ENCODE peak calls at places on chromosome 18, in four cellular contexts. B is H1, Z is GM12878, G is K562. A is an unnamed sample.

GRCh38 chr18:39959839-39960238 is 1995.2 kb upstream of the PIK3C3 start:
- DNase-seq in Z (no peak), B (no peak), G (no peak), A (no peak)

GRCh38 chr18:8996771-8997432 is 105.6 kb upstream of the NDUFV2 start:
- DNase-seq in Z (no peak), B (no peak), G (no peak), A (no peak)

GRCh38 chr18:63363951-63364350 is 3.1 kb downstream of the KDSR start:
- DNase-seq in G (no peak), B (no peak), Z (no peak), A (no peak)

GRCh38 chr18:73614812-73615211 is 532.8 kb downstream of the FBXO15 start:
- DNase-seq in Z (no peak), G (no peak), B (no peak), A (no peak)

GRCh38 chr18:35590935-35591334 is 9.4 kb downstream of the GALNT1 start:
- DNase-seq in Z (no peak), G (no peak), B (no peak), A (no peak)

GRCh38 chr18:69567813-69568488 is 167.3 kb downstream of the DOK6 start:
- DNase-seq in G (no peak), Z (no peak), B (no peak), A (no peak)

GRCh38 chr18:3889803-3890202 is 439.8 kb downstream of the TGIF1 start:
- DNase-seq in G (no peak), B (no peak), Z (no peak), A (no peak)

GRCh38 chr18:66603941-66604627 is at the start of gene CDH19:
- DNase-seq in B (no peak), Z (no peak), G (no peak), A (no peak)

GRCh38 chr18:21894619-21895367 is 154.2 kb downstream of the MIB1 start:
- DNase-seq in Z (no peak), B (no peak), G (no peak), A (no peak)

GRCh38 chr18:13623348-13623747 is 103.0 kb downstream of the FAM210A start:
- DNase-seq in Z (no peak), B (no peak), G (no peak), A (no peak)

GRCh38 chr18:74194691-74195090 is 46.4 kb downstream of the TIMM21 start:
- DNase-seq in G (no peak), B (no peak), Z (no peak), A (no peak)

GRCh38 chr18:12886498-12887126 is 2.6 kb upstream of the PTPN2 start:
- DNase-seq in B (no peak), G (no peak), Z (no peak), A (no peak)

GRCh38 chr18:37538526-37539205 is 26.9 kb downstream of the CELF4 start:
- DNase-seq in G (no peak), Z (no peak), B (no peak), A (no peak)

GRCh38 chr18:62030091-62030985 is 137.5 kb upstream of the RNF152 start:
- DNase-seq in Z (no peak), G (no peak), B (no peak), A (no peak)

GRCh38 chr18:24031916-24032315 is 17.4 kb downstream of the TTC39C start:
- DNase-seq in B (no peak), Z (no peak), G (no peak), A (no peak)

GRCh38 chr18:68721681-68722583 is 7.0 kb upstream of the TMX3 start:
- DNase-seq in Z (peak), G (no peak), B (no peak), A (no peak)

GRCh38 chr18:74724186-74724585 is 126.5 kb downstream of the ZNF407 start:
- DNase-seq in G (no peak), B (no peak), Z (no peak), A (no peak)

GRCh38 chr18:34754300-34754699 is 44.2 kb downstream of the DTNA start:
- DNase-seq in Z (no peak), G (no peak), B (no peak), A (no peak)

GRCh38 chr18:68428026-68428425 is 286.9 kb downstream of the TMX3 start:
- DNase-seq in G (no peak), Z (no peak), B (no peak), A (no peak)

GRCh38 chr18:76464281-76465259 is 30.5 kb downstream of the ZNF516 start:
- DNase-seq in G (no peak), B (no peak), Z (no peak), A (no peak)

GRCh38 chr18:64785686-64786085 is 636.8 kb upstream of the LINC00305 start:
- DNase-seq in G (no peak), Z (no peak), B (no peak), A (no peak)

GRCh38 chr18:23912356-23912755 is 102.2 kb upstream of the TTC39C start:
- DNase-seq in Z (no peak), G (no peak), B (no peak), A (no peak)

GRCh38 chr18:22822024-22822423 is 111.1 kb upstream of the RBBP8 start:
- DNase-seq in B (peak), G (no peak), Z (no peak), A (peak)

GRCh38 chr18:52869942-52870907 is 530.2 kb downstream of the DCC start:
- DNase-seq in B (peak), Z (no peak), G (no peak), A (no peak)

GRCh38 chr18:74935411-74935810 is 273.5 kb downstream of the PTGR3 start:
- DNase-seq in Z (no peak), G (no peak), B (no peak), A (no peak)

GRCh38 chr18:9919564-9920232 is 5.9 kb downstream of the VAPA start:
- DNase-seq in B (no peak), Z (no peak), G (no peak), A (no peak)

GRCh38 chr18:32469190-32469611 is 1.5 kb downstream of the GAREM1 start:
- DNase-seq in G (no peak), B (no peak), Z (no peak), A (peak)

GRCh38 chr18:48265328-48265727 is 143.9 kb downstream of the ZBTB7C start:
- DNase-seq in G (no peak), Z (no peak), B (no peak), A (no peak)
- TF ChIP-seq EZH2 in G (no peak), Z (no peak), B (no peak), A (no peak)

GRCh38 chr18:44733069-44733753 is 52.5 kb downstream of the SETBP1 start:
- DNase-seq in B (no peak), Z (no peak), G (no peak), A (no peak)
- TF ChIP-seq EGR1 in B (no peak), Z (no peak), G (no peak), A (no peak)

DNA sequence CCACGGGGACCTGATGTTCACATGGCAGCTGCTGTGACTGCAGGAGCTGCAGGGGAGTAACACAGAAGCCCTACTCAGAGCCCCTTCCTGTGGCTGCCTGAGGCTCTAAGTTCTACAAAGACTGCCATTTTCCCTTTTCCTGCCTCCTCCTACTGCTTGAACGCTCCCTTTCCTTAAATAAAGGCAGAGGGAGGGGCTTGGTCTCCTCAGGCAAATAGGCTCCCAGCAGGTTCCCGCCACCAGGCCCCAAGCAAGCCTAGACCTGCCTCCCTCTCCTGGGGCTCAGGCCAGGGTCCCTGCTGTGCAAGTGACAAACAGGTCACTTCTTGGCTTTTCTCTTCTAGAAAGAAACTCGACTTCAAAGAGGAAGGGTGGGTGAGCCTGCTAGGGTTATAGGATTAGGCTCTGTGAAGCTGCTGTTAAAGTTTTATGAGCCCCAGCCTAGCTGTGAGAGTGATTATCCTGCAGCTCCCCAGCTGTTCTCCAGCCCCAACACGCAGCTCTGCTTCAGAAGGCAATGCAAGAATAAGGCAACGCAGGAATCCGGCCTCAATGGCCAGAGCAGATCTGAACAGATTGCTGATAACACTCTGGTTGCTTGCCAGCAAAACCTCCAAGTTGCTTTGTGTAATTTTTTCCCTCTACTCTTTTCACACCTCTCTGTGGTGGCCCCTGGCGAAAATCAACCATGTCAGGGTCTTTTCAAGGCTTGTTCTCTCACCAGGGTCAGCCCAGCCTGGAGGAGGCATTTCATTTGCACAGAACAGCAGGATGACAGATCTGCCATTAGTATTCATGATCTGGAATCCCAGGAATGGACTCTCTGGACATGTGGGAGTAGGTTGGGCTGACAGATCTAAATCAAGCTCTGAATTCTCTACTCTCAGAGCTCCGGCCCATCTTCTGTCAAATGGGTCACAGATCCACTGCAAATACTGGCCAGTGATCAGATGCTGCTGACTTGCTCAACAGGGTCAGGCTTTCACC is 71.3 kb downstream of the MRO start:
- DNase-seq in B (peak), Z (no peak), G (no peak), A (no peak)
- TF ChIP-seq EZH2 in B (no peak), Z (no peak), G (no peak), A (no peak)

GRCh38 chr18:57276720-57277284 is 75.6 kb upstream of the ST8SIA3 start:
- DNase-seq in Z (no peak), G (no peak), B (no peak), A (no peak)
- TF ChIP-seq EGR1 in Z (no peak), G (no peak), B (no peak), A (no peak)

DNA sequence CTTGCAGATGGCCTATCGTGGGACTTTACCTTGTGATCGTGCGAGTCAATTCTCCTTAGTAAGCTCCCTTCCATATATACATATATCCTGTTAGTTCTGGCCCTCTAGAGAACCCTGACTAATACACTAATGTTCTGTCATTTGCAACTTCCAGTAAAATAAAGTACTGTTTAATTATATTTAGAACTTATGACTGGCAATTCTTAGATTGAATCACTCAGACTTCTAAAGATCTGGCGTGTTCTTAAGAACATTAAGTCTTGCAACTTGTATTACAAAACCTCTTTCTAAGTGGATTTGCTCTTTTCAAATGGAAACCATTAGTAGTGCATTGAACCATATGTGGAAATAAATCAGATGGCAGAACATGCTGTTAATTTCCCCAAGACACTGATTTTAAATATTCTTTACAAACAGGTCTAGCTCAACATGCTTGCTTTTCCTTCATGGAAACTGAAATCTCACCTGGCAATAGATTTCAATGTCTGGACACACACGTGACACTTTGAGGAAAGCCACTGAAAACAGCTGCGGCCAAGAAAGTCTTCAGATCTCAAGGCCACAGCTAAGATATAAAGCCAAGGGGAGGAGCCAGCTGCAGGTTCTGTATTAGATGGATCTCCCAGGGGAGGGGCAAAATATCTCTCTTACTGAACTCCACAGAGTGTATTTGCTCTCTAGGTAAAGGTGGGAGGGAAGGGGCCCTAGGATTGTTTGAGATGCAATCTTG is 50.6 kb downstream of the PMAIP1 start:
- DNase-seq in G (no peak), Z (no peak), B (no peak), A (no peak)
- TF ChIP-seq EZH2 in G (no peak), Z (no peak), B (no peak), A (no peak)

A was measured in HCT116.